ENCODE peak calls at places on chromosomes 16 and 17, in nine cellular contexts. One of them, this sample, is unnamed.

GRCh38 chr16:80150978-80151705 is 389.7 kb upstream of the DYNLRB2 start:
- DNase-seq in fibroblast of lung: no peak
- DNase-seq in stimulated activated CD4-positive, alpha-beta T cell treated with anti-CD3 and anti-CD28 coated beads, TNF-alpha, amount 100 ng/mL, for 48 hours: no peak
- DNase-seq in tibial artery: no peak
- DNase-seq in GM12892: no peak
- DNase-seq in fibroblast of the aortic adventitia: peak
- DNase-seq in cardiac muscle cell: no peak
- DNase-seq in fibroblast of gingiva: no peak
- DNase-seq in iPS DF 19.7: no peak
- DNase-seq in this sample: no peak

GRCh38 chr17:49822829-49823228 is 25.0 kb downstream of the TAC4 start:
- DNase-seq in tibial artery: peak
- DNase-seq in stimulated activated CD4-positive, alpha-beta T cell treated with anti-CD3 and anti-CD28 coated beads, TNF-alpha, amount 100 ng/mL, for 48 hours: no peak
- DNase-seq in fibroblast of gingiva: peak
- DNase-seq in fibroblast of lung: peak
- DNase-seq in GM12892: no peak
- DNase-seq in iPS DF 19.7: no peak
- DNase-seq in cardiac muscle cell: peak
- DNase-seq in fibroblast of the aortic adventitia: peak
- DNase-seq in this sample: no peak

GRCh38 chr16:67530013-67530939 is 1.6 kb downstream of the RIPOR1 start:
- DNase-seq in GM12892: no peak
- DNase-seq in tibial artery: peak
- DNase-seq in cardiac muscle cell: peak
- DNase-seq in fibroblast of lung: peak
- DNase-seq in fibroblast of the aortic adventitia: peak
- DNase-seq in iPS DF 19.7: no peak
- DNase-seq in stimulated activated CD4-positive, alpha-beta T cell treated with anti-CD3 and anti-CD28 coated beads, TNF-alpha, amount 100 ng/mL, for 48 hours: no peak
- DNase-seq in fibroblast of gingiva: peak
- DNase-seq in this sample: peak

GRCh38 chr17:78357177-78357586 is 2.7 kb downstream of the SOCS3 start:
- DNase-seq in iPS DF 19.7: no peak
- DNase-seq in fibroblast of the aortic adventitia: peak
- DNase-seq in fibroblast of lung: peak
- DNase-seq in fibroblast of gingiva: peak
- DNase-seq in cardiac muscle cell: peak
- DNase-seq in tibial artery: no peak
- DNase-seq in stimulated activated CD4-positive, alpha-beta T cell treated with anti-CD3 and anti-CD28 coated beads, TNF-alpha, amount 100 ng/mL, for 48 hours: no peak
- DNase-seq in GM12892: no peak
- DNase-seq in this sample: peak

GRCh38 chr17:59807892-59808509 is 84.7 kb downstream of the TUBD1 start:
- DNase-seq in iPS DF 19.7: no peak
- DNase-seq in fibroblast of lung: no peak
- DNase-seq in GM12892: no peak
- DNase-seq in stimulated activated CD4-positive, alpha-beta T cell treated with anti-CD3 and anti-CD28 coated beads, TNF-alpha, amount 100 ng/mL, for 48 hours: no peak
- DNase-seq in cardiac muscle cell: no peak
- DNase-seq in tibial artery: no peak
- DNase-seq in fibroblast of the aortic adventitia: peak
- DNase-seq in fibroblast of gingiva: peak
- DNase-seq in this sample: no peak

GRCh38 chr17:17254026-17254425 is 17.1 kb upstream of the FLCN start:
- DNase-seq in fibroblast of the aortic adventitia: no peak
- DNase-seq in fibroblast of gingiva: peak
- DNase-seq in fibroblast of lung: no peak
- DNase-seq in cardiac muscle cell: no peak
- DNase-seq in GM12892: no peak
- DNase-seq in tibial artery: no peak
- DNase-seq in iPS DF 19.7: no peak
- DNase-seq in stimulated activated CD4-positive, alpha-beta T cell treated with anti-CD3 and anti-CD28 coated beads, TNF-alpha, amount 100 ng/mL, for 48 hours: no peak
- DNase-seq in this sample: no peak

GRCh38 chr16:79628501-79628975 is 28.0 kb upstream of the MAF start:
- DNase-seq in iPS DF 19.7: no peak
- DNase-seq in stimulated activated CD4-positive, alpha-beta T cell treated with anti-CD3 and anti-CD28 coated beads, TNF-alpha, amount 100 ng/mL, for 48 hours: peak
- DNase-seq in fibroblast of lung: peak
- DNase-seq in fibroblast of the aortic adventitia: no peak
- DNase-seq in GM12892: peak
- DNase-seq in fibroblast of gingiva: peak
- DNase-seq in tibial artery: no peak
- DNase-seq in cardiac muscle cell: peak
- DNase-seq in this sample: no peak

GRCh38 chr17:2250140-2251095 is 53.2 kb downstream of the SMG6 start:
- DNase-seq in fibroblast of the aortic adventitia: no peak
- DNase-seq in cardiac muscle cell: peak
- DNase-seq in iPS DF 19.7: no peak
- DNase-seq in tibial artery: no peak
- DNase-seq in GM12892: no peak
- DNase-seq in fibroblast of lung: no peak
- DNase-seq in fibroblast of gingiva: no peak
- DNase-seq in stimulated activated CD4-positive, alpha-beta T cell treated with anti-CD3 and anti-CD28 coated beads, TNF-alpha, amount 100 ng/mL, for 48 hours: no peak
- DNase-seq in this sample: no peak

GRCh38 chr17:32239457-32239856 is 26.2 kb upstream of the RHBDL3 start:
- DNase-seq in fibroblast of gingiva: no peak
- DNase-seq in cardiac muscle cell: no peak
- DNase-seq in tibial artery: no peak
- DNase-seq in iPS DF 19.7: no peak
- DNase-seq in fibroblast of the aortic adventitia: no peak
- DNase-seq in GM12892: no peak
- DNase-seq in stimulated activated CD4-positive, alpha-beta T cell treated with anti-CD3 and anti-CD28 coated beads, TNF-alpha, amount 100 ng/mL, for 48 hours: no peak
- DNase-seq in fibroblast of lung: peak
- DNase-seq in this sample: no peak

GRCh38 chr17:44005865-44006580 is 1.6 kb downstream of the NAGS start:
- DNase-seq in tibial artery: no peak
- DNase-seq in cardiac muscle cell: peak
- DNase-seq in iPS DF 19.7: no peak
- DNase-seq in fibroblast of the aortic adventitia: no peak
- DNase-seq in GM12892: peak
- DNase-seq in fibroblast of lung: no peak
- DNase-seq in stimulated activated CD4-positive, alpha-beta T cell treated with anti-CD3 and anti-CD28 coated beads, TNF-alpha, amount 100 ng/mL, for 48 hours: no peak
- DNase-seq in fibroblast of gingiva: peak
- DNase-seq in this sample: no peak

GRCh38 chr16:88926374-88926990 is 50.5 kb downstream of the CBFA2T3 start:
- DNase-seq in tibial artery: no peak
- DNase-seq in cardiac muscle cell: no peak
- DNase-seq in fibroblast of lung: no peak
- DNase-seq in stimulated activated CD4-positive, alpha-beta T cell treated with anti-CD3 and anti-CD28 coated beads, TNF-alpha, amount 100 ng/mL, for 48 hours: no peak
- DNase-seq in iPS DF 19.7: no peak
- DNase-seq in fibroblast of gingiva: no peak
- DNase-seq in fibroblast of the aortic adventitia: no peak
- DNase-seq in GM12892: no peak
- DNase-seq in this sample: no peak

GRCh38 chr17:56786989-56787482 is 46.7 kb downstream of the C17orf67 start:
- DNase-seq in fibroblast of the aortic adventitia: peak
- DNase-seq in tibial artery: no peak
- DNase-seq in cardiac muscle cell: peak
- DNase-seq in fibroblast of gingiva: peak
- DNase-seq in iPS DF 19.7: no peak
- DNase-seq in GM12892: no peak
- DNase-seq in fibroblast of lung: peak
- DNase-seq in stimulated activated CD4-positive, alpha-beta T cell treated with anti-CD3 and anti-CD28 coated beads, TNF-alpha, amount 100 ng/mL, for 48 hours: peak
- DNase-seq in this sample: peak

This sample was measured in dermis microvascular lymphatic vessel endothelial cell.